ENCODE peak calls at places on chromosomes 12 and 14, in six cellular contexts. T is cardiac muscle cell, G is endothelial cell, M is lower leg skin, N is heart right ventricle, B is mucosa of descending colon. J is an unnamed sample.

GRCh38 chr12:64560395-64561301 is 49.6 kb upstream of the RASSF3 start:
- DNase-seq in T (peak; percentile 90), G (no peak), M (no peak), N (no peak), B (no peak), J (peak; percentile 34)

GRCh38 chr12:96424601-96425000 is 24.4 kb upstream of the CDK17 start:
- DNase-seq in T (no peak), G (no peak), M (no peak), N (no peak), B (no peak), J (no peak)

GRCh38 chr12:26287666-26288408 is 92.5 kb downstream of the SSPN start:
- DNase-seq in T (peak; percentile 54), G (no peak), M (no peak), N (no peak), B (no peak), J (peak; percentile 55)

GRCh38 chr12:12665194-12665593 is 30.8 kb downstream of the GPR19 start:
- DNase-seq in T (no peak), G (peak; percentile 61), M (peak; percentile 40), N (no peak), B (no peak), J (no peak)

GRCh38 chr14:95507174-95507573 is 9.3 kb downstream of the SYNE3 start:
- DNase-seq in T (peak; percentile 97), G (no peak), M (peak; percentile 96), N (peak; percentile 54), B (no peak), J (no peak)

GRCh38 chr12:47303207-47303606 is 223.4 kb upstream of the AMIGO2 start:
- DNase-seq in T (no peak), G (no peak), M (no peak), N (no peak), B (no peak), J (no peak)

GRCh38 chr12:57896437-57897201 is 44.7 kb upstream of the ATP23 start:
- DNase-seq in T (peak; percentile 88), G (peak; percentile 66), M (peak; percentile 96), N (peak; percentile 83), B (peak; percentile 84), J (peak; percentile 53)

GRCh38 chr12:5779401-5779800 is 165.7 kb downstream of the ANO2 start:
- DNase-seq in T (no peak), G (no peak), M (no peak), N (no peak), B (no peak), J (no peak)

GRCh38 chr12:89345830-89346740 is 6.2 kb downstream of the DUSP6 start:
- DNase-seq in T (peak; percentile 91), G (peak; percentile 62), M (peak; percentile 85), N (peak; percentile 33), B (peak; percentile 71), J (peak; percentile 63)

GRCh38 chr12:4780624-4781023 is 60.4 kb downstream of the GALNT8 start:
- DNase-seq in T (no peak), G (no peak), M (no peak), N (no peak), B (no peak), J (no peak)

GRCh38 chr14:104235686-104236085 is 97.3 kb downstream of the KIF26A start:
- DNase-seq in T (no peak), G (no peak), M (peak; percentile 45), N (no peak), B (peak; percentile 25), J (no peak)

GRCh38 chr12:114447274-114447716 is 41.4 kb upstream of the TBX5 start:
- DNase-seq in T (peak; percentile 27), G (no peak), M (no peak), N (no peak), B (no peak), J (no peak)

GRCh38 chr12:32690927-32691326 is 11.8 kb downstream of the DNM1L start:
- DNase-seq in T (no peak), G (no peak), M (no peak), N (no peak), B (no peak), J (no peak)

GRCh38 chr12:116964004-116964739 is 53.4 kb downstream of the FBXW8 start:
- DNase-seq in T (no peak), G (no peak), M (no peak), N (no peak), B (no peak), J (no peak)

GRCh38 chr14:89669209-89669608 is 252.2 kb upstream of the FOXN3 start:
- DNase-seq in T (no peak), G (no peak), M (no peak), N (no peak), B (no peak), J (no peak)

GRCh38 chr14:21860172-21860571 is 186.6 kb upstream of the OR4E1 start:
- DNase-seq in T (peak; percentile 30), G (peak; percentile 18), M (no peak), N (no peak), B (no peak), J (peak; percentile 8)
- TF ChIP-seq CTCF in T (peak; percentile 53), G (peak; percentile 70), M (no peak), N (peak; percentile 44), B (no peak), J (peak; percentile 56)

DNA sequence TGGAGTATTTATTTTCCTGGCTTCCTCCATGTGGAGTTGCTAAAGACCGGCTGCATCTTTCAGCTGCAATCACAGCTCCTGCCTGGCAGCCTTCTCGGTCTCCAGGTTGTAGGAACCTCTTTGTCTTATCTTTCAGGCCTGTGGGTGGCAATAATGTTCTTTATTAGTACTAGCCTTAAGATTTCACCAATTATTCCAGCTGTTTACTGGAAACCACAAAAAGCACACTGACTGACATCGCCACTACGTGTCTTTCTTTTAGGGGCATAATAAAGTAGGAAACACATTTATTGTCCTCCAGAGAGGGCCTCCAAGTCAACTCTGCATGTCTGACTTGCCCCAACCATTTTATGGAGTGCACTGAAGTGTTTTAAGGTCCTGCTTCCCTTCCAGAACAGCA is 1116.5 kb upstream of the TMEM132C start:
- DNase-seq in T (no peak), G (no peak), M (no peak), N (no peak), B (no peak), J (no peak)
- TF ChIP-seq CTCF in T (no peak), G (no peak), M (no peak), N (no peak), B (no peak), J (no peak)

DNA sequence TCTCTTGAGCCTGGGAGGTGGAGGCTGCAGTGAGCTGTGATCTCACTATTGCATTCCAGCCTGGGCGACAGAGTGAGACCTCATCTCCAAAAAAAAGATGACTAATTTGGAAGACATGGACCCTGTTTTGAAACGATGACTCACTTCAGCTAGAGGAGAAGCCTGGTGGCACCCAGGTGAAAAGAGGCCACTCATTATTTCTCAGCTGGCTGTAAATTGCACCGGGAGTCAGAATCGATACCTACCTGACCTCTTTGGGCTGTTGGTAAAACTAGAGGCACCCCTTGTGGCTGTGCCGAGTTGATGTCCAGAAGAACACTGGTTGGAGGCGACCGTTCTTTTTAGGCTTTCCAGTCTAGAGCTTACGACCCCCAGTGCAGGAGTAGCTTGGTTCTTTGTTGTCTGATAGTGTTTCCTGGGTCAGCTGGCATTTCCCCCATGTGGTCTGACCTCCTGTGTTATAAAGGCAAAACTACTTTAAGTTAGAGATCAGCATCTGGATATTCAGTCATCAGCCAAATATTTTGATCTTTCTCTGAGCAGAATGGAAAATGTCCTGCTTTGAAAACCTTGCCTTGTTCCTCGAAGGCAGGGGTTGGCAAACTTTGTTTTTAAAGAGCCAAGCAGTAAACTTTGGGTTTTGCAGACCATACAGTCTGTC is 93.2 kb downstream of the CHST11 start:
- DNase-seq in T (no peak), G (no peak), M (no peak), N (no peak), B (no peak), J (no peak)
- TF ChIP-seq CTCF in T (no peak), G (no peak), M (no peak), N (no peak), B (no peak), J (no peak)

GRCh38 chr12:2271961-2272360 is 219.2 kb downstream of the CACNA1C start:
- DNase-seq in T (no peak), G (no peak), M (no peak), N (no peak), B (no peak), J (no peak)
- TF ChIP-seq CTCF in T (no peak), G (no peak), M (no peak), N (no peak), B (no peak), J (no peak)

GRCh38 chr12:43805857-43806736 is at the start of gene TWF1:
- DNase-seq in T (peak; percentile 89), G (peak; percentile 94), M (peak; percentile 96), N (peak; percentile 91), B (peak; percentile 92), J (peak; percentile 84)
- TF ChIP-seq CTCF in T (peak; percentile 27), G (no peak), M (no peak), N (peak; percentile 39), B (no peak), J (peak; percentile 32)

GRCh38 chr12:49019435-49020317 is 1.1 kb upstream of the PRKAG1 start:
- DNase-seq in T (peak; percentile 50), G (peak; percentile 52), M (peak; percentile 85), N (no peak), B (no peak), J (peak; percentile 46)
- TF ChIP-seq CTCF in T (peak; percentile 34), G (peak; percentile 22), M (no peak), N (peak; percentile 39), B (no peak), J (peak; percentile 14)

GRCh38 chr12:56616924-56617323 is 13.2 kb downstream of the BAZ2A start:
- DNase-seq in T (no peak), G (no peak), M (no peak), N (no peak), B (no peak), J (no peak)

GRCh38 chr12:56614627-56615026 is 15.5 kb downstream of the BAZ2A start:
- DNase-seq in T (no peak), G (no peak), M (no peak), N (no peak), B (no peak), J (no peak)

GRCh38 chr12:56616244-56616643 is 13.9 kb downstream of the BAZ2A start:
- DNase-seq in T (no peak), G (no peak), M (no peak), N (no peak), B (no peak), J (no peak)
- TF ChIP-seq CTCF in T (no peak), G (no peak), M (no peak), N (no peak), B (no peak), J (no peak)

DNA sequence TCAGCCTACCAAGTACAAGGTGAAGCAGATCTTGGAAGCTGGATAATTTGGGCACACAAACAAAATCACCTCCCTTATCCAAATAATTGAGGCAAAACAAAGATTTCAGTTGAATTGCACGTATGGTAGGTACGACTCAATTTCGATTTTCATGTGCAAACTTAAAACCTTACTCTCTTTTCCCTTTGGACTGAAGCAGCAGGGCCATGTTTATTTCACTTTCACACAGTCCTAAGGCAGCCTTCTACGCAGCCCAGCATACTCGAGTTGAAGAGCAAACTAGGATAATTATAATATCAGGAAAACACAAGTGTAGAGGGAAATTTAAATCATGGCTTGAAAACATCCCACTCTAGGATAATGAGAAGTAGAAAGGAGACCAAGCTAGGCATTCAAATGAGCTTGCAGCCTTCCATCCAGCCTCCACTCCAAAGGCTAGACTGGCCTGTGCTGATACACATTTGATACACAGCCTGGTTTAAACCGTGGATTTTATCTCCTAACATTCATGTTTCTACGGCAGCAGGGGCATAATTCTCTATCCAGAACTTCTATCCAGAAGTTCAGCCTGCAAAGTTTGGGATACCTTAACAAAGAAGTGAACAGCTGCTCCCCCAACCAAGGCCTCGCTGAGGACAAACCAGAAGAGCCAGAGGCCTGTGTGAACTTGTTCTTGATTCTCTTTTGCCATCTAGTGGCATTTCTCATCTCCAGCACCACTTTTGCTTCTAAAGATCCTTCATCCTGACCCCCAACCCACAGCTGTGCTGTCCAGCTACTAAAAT is 2.4 kb upstream of the RNASE7 start:
- DNase-seq in T (peak; percentile 86), G (peak; percentile 40), M (peak; percentile 82), N (no peak), B (no peak), J (peak; percentile 37)
- TF ChIP-seq CTCF in T (peak; percentile 73), G (peak; percentile 17), M (no peak), N (peak; percentile 65), B (no peak), J (peak; percentile 44)

GRCh38 chr14:82447586-82447985 is 913.9 kb upstream of the SEL1L start:
- DNase-seq in T (no peak), G (no peak), M (no peak), N (no peak), B (no peak), J (no peak)
- TF ChIP-seq CTCF in T (no peak), G (no peak), M (no peak), N (no peak), B (no peak), J (no peak)

J was measured in Calu3.